ENCODE peak calls at places on chromosomes 2 and 18, in nine cellular contexts. F, P, H, A, Y, N, R, I and K are unnamed samples.

GRCh38 chr2:113173563-113174368 is at the start of gene PSD4:
- DNase-seq in F (peak; percentile 49), P (no peak), H (no peak), A (no peak), Y (no peak), N (peak; percentile 59), R (no peak), I (peak; percentile 88), K (peak; percentile 64)

GRCh38 chr2:17538844-17539554 is 1.5 kb upstream of the VSNL1 start:
- DNase-seq in F (peak; percentile 66), P (peak; percentile 83), H (no peak), A (peak; percentile 87), Y (peak; percentile 73), N (peak; percentile 78), R (peak; percentile 62), I (peak; percentile 85), K (no peak)

GRCh38 chr18:52481116-52481515 is 141.1 kb downstream of the DCC start:
- DNase-seq in F (no peak), P (no peak), H (no peak), A (no peak), Y (no peak), N (peak; percentile 81), R (no peak), I (peak; percentile 69), K (no peak)

GRCh38 chr2:12965540-12966269 is 249.0 kb downstream of the TRIB2 start:
- DNase-seq in F (peak; percentile 70), P (no peak), H (no peak), A (no peak), Y (no peak), N (no peak), R (no peak), I (no peak), K (no peak)

GRCh38 chr18:37487400-37487831 is 78.2 kb downstream of the CELF4 start:
- DNase-seq in F (peak; percentile 77), P (no peak), H (no peak), A (no peak), Y (no peak), N (no peak), R (no peak), I (no peak), K (no peak)

GRCh38 chr2:130381145-130381544 is 25.3 kb downstream of the PTPN18 start:
- DNase-seq in F (no peak), P (no peak), H (no peak), A (no peak), Y (no peak), N (no peak), R (no peak), I (no peak), K (no peak)

GRCh38 chr2:100978582-100979051 is 23.5 kb upstream of the RPL31 start:
- DNase-seq in F (peak; percentile 26), P (no peak), H (no peak), A (no peak), Y (peak; percentile 31), N (no peak), R (no peak), I (peak; percentile 45), K (no peak)

GRCh38 chr18:8288447-8289213 is 320.6 kb upstream of the RAB12 start:
- DNase-seq in F (no peak), P (no peak), H (no peak), A (peak; percentile 9), Y (no peak), N (no peak), R (no peak), I (no peak), K (no peak)

GRCh38 chr2:37318401-37318800 is 6.2 kb downstream of the PRKD3 start:
- DNase-seq in F (peak; percentile 76), P (no peak), H (no peak), A (no peak), Y (no peak), N (no peak), R (no peak), I (no peak), K (no peak)

GRCh38 chr2:157931542-157931941 is 55.4 kb upstream of the ACVR1 start:
- DNase-seq in F (no peak), P (no peak), H (no peak), A (no peak), Y (no peak), N (no peak), R (no peak), I (no peak), K (no peak)

GRCh38 chr2:69997296-69998184 is 36.1 kb upstream of the ASPRV1 start:
- DNase-seq in F (no peak), P (no peak), H (no peak), A (no peak), Y (no peak), N (peak; percentile 44), R (peak; percentile 87), I (no peak), K (no peak)

GRCh38 chr2:112835553-112836535 is 735 bp downstream of the IL1B start:
- DNase-seq in F (peak; percentile 81), P (no peak), H (no peak), A (no peak), Y (no peak), N (no peak), R (no peak), I (no peak), K (no peak)

GRCh38 chr2:37871453-37872191 is 53.5 kb upstream of the RMDN2 start:
- DNase-seq in F (peak; percentile 62), P (no peak), H (no peak), A (no peak), Y (no peak), N (no peak), R (peak; percentile 45), I (no peak), K (no peak)

GRCh38 chr2:212548459-212548815 is 9.8 kb upstream of the ERBB4 start:
- DNase-seq in F (peak; percentile 54), P (peak; percentile 42), H (peak; percentile 22), A (peak; percentile 50), Y (no peak), N (no peak), R (no peak), I (no peak), K (no peak)

GRCh38 chr18:26082475-26082874 is 7.9 kb downstream of the SS18 start:
- DNase-seq in F (peak; percentile 34), P (no peak), H (no peak), A (no peak), Y (no peak), N (no peak), R (no peak), I (no peak), K (no peak)

GRCh38 chr2:207330912-207331311 is 165.2 kb upstream of the KLF7 start:
- DNase-seq in F (peak; percentile 96), P (no peak), H (peak; percentile 29), A (no peak), Y (peak; percentile 24), N (peak; percentile 31), R (peak; percentile 96), I (no peak), K (no peak)

GRCh38 chr18:14905350-14905749 is 157.4 kb downstream of the ANKRD30B start:
- DNase-seq in F (no peak), P (no peak), H (no peak), A (no peak), Y (no peak), N (no peak), R (no peak), I (no peak), K (no peak)

GRCh38 chr18:14900435-14900834 is 152.5 kb downstream of the ANKRD30B start:
- DNase-seq in F (no peak), P (no peak), H (no peak), A (no peak), Y (no peak), N (no peak), R (no peak), I (no peak), K (no peak)

GRCh38 chr18:14908541-14908940 is 160.6 kb downstream of the ANKRD30B start:
- DNase-seq in F (no peak), P (no peak), H (no peak), A (no peak), Y (no peak), N (no peak), R (no peak), I (no peak), K (no peak)

GRCh38 chr18:14907420-14907819 is 159.4 kb downstream of the ANKRD30B start:
- DNase-seq in F (no peak), P (no peak), H (no peak), A (no peak), Y (no peak), N (no peak), R (no peak), I (no peak), K (no peak)

DNA sequence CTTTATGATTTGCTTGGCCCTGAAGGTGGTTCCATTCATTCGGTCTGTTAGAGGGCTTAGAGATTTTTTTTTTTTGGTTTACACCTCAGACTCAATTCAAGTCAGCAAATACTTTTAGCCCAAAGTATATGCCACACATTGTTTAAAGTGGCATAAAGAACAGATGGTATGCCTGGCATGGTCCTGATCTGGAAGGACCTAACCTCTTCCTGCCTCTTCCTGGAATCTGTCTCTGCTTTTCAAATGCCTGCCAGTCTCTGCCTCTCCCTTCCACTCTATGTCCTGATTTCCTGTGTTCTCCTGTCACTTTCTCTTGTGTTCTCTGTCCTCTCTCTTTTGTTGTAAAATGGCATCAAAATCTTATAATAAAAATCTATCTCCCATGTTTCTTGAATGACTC is 158.0 kb downstream of the ANKRD30B start:
- DNase-seq in F (no peak), P (no peak), H (no peak), A (no peak), Y (no peak), N (no peak), R (no peak), I (no peak), K (no peak)
- H3K9me3 ChIP-seq in F (no peaks in the 10 kb centered on the region), P (no peaks in the 10 kb centered on the region), H (no peaks in the 10 kb centered on the region), A (peaks cover 10% of the 10 kb centered on the region), Y (no peaks in the 10 kb centered on the region), N (no peaks in the 10 kb centered on the region), R (peaks cover 4% of the 10 kb centered on the region), I (no peaks in the 10 kb centered on the region), K (no peaks in the 10 kb centered on the region)

GRCh38 chr2:95240091-95240490 is 32.8 kb downstream of the ZNF892 start:
- DNase-seq in F (no peak), P (no peak), H (no peak), A (no peak), Y (no peak), N (no peak), R (no peak), I (no peak), K (no peak)
- H3K9me3 ChIP-seq in F (no peaks in the 10 kb centered on the region), P (peaks cover 15% of the 10 kb centered on the region), H (peaks cover 94% of the 10 kb centered on the region), A (peaks cover 10% of the 10 kb centered on the region), Y (peaks cover 14% of the 10 kb centered on the region), N (peaks cover 56% of the 10 kb centered on the region), R (no peaks in the 10 kb centered on the region), I (peaks cover 14% of the 10 kb centered on the region), K (peaks cover 9% of the 10 kb centered on the region)

GRCh38 chr2:179250848-179251504 is 13.7 kb downstream of the SESTD1 start:
- DNase-seq in F (no peak), P (no peak), H (no peak), A (no peak), Y (no peak), N (no peak), R (no peak), I (no peak), K (no peak)
- H3K9me3 ChIP-seq in F (no peaks in the 10 kb centered on the region), P (no peaks in the 10 kb centered on the region), H (peaks cover 2% of the 10 kb centered on the region), A (no peaks in the 10 kb centered on the region), Y (no peaks in the 10 kb centered on the region), N (no peaks in the 10 kb centered on the region), R (no peaks in the 10 kb centered on the region), I (no peaks in the 10 kb centered on the region), K (no peaks in the 10 kb centered on the region)

DNA sequence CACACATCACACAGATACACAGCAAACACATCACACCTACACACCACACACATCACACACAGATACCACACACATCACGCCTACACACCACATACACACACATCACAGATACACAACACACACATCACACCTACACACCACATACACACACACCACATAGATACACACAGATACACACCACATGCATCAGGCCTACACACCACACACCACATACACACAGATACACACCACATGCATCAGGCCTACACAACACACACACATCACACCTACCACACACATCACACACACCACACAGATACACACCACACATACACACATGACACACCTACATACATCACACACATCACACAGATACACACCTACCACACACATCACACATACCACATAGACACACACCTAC is 158.8 kb downstream of the NDUFA10 start:
- DNase-seq in F (no peak), P (no peak), H (no peak), A (no peak), Y (no peak), N (no peak), R (no peak), I (no peak), K (no peak)
- H3K9me3 ChIP-seq in F (peaks cover 2% of the 10 kb centered on the region), P (peaks cover 27% of the 10 kb centered on the region), H (no peaks in the 10 kb centered on the region), A (no peaks in the 10 kb centered on the region), Y (no peaks in the 10 kb centered on the region), N (no peaks in the 10 kb centered on the region), R (peaks cover 13% of the 10 kb centered on the region), I (no peaks in the 10 kb centered on the region), K (no peaks in the 10 kb centered on the region)